ENCODE peak calls at places on chromosomes 3 and 15, in seven cellular contexts. S, D, Z, P, Q, L and N are unnamed samples.

GRCh38 chr3:141407043-141407442 is 38.7 kb downstream of the ZBTB38 start:
- DNase-seq in S (no peak), D (no peak), Z (no peak), P (no peak), Q (no peak), L (no peak), N (no peak)

GRCh38 chr15:46555547-46555946 is 920.7 kb downstream of the SQOR start:
- DNase-seq in S (no peak), D (no peak), Z (no peak), P (no peak), Q (peak), L (no peak), N (no peak)

GRCh38 chr3:13480340-13481318 is 523 bp downstream of the HDAC11 start:
- DNase-seq in S (no peak), D (no peak), Z (no peak), P (no peak), Q (no peak), L (no peak), N (no peak)

GRCh38 chr3:195906865-195907729 is 1.3 kb downstream of the TNK2 start:
- DNase-seq in S (no peak), D (no peak), Z (no peak), P (no peak), Q (no peak), L (peak), N (no peak)

GRCh38 chr15:26864664-26865191 is 2.1 kb upstream of the GABRA5 start:
- DNase-seq in S (no peak), D (peak), Z (peak), P (no peak), Q (no peak), L (no peak), N (no peak)

GRCh38 chr3:62445267-62445666 is 71.9 kb upstream of the FEZF2 start:
- DNase-seq in S (no peak), D (no peak), Z (no peak), P (no peak), Q (peak), L (peak), N (no peak)

GRCh38 chr3:159928692-159929091 is 59.9 kb upstream of the IL12A start:
- DNase-seq in S (no peak), D (no peak), Z (no peak), P (no peak), Q (no peak), L (no peak), N (no peak)

GRCh38 chr3:143562789-143563188 is 285.5 kb downstream of the SLC9A9 start:
- DNase-seq in S (no peak), D (no peak), Z (no peak), P (no peak), Q (no peak), L (no peak), N (no peak)

DNA sequence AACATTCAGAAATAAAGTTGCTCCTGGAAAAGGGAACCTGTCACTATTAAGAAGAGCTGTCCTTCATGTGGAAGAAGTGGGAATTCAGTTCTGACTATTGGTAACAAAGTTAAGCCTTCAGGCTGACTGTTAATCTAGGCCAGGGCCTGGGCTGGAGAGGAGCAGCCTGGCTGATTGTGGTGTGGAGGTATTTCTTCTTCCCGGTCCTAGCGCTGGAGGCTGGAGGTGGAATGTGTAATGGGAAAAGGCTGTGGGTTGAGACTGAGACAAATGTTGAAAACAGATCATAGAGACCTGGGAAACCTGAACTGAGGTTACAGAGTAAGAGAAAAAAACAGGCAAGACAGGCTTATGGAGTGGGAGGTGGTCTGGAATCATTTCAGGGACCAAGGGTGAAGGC is 23.8 kb upstream of the SH3BP5 start:
- DNase-seq in S (no peak), D (no peak), Z (no peak), P (no peak), Q (no peak), L (no peak), N (no peak)
- TF ChIP-seq YY1 in S (no peak), D (no peak), Z (no peak), P (no peak), Q (no peak), L (no peak), N (no peak)

GRCh38 chr15:62071711-62072308 is 5.0 kb downstream of the C2CD4A start:
- DNase-seq in S (no peak), D (peak), Z (peak), P (no peak), Q (peak), L (no peak), N (no peak)

GRCh38 chr15:62079594-62079993 is 12.8 kb downstream of the C2CD4A start:
- DNase-seq in S (no peak), D (no peak), Z (no peak), P (no peak), Q (no peak), L (no peak), N (no peak)

GRCh38 chr15:62075595-62076279 is 9.0 kb downstream of the C2CD4A start:
- DNase-seq in S (no peak), D (no peak), Z (no peak), P (no peak), Q (no peak), L (no peak), N (no peak)
- TF ChIP-seq YY1 in S (no peak), D (no peak), Z (no peak), P (no peak), Q (no peak), L (no peak), N (no peak)

GRCh38 chr3:182709306-182709705 is 84.0 kb upstream of the ATP11B start:
- DNase-seq in S (no peak), D (no peak), Z (no peak), P (no peak), Q (no peak), L (no peak), N (no peak)

GRCh38 chr3:182711853-182712252 is 81.5 kb upstream of the ATP11B start:
- DNase-seq in S (no peak), D (no peak), Z (no peak), P (no peak), Q (no peak), L (no peak), N (no peak)

GRCh38 chr3:182708810-182709209 is 84.5 kb upstream of the ATP11B start:
- DNase-seq in S (no peak), D (no peak), Z (no peak), P (no peak), Q (no peak), L (no peak), N (no peak)

GRCh38 chr3:182711261-182711683 is 82.0 kb upstream of the ATP11B start:
- DNase-seq in S (no peak), D (no peak), Z (no peak), P (no peak), Q (peak), L (no peak), N (no peak)

DNA sequence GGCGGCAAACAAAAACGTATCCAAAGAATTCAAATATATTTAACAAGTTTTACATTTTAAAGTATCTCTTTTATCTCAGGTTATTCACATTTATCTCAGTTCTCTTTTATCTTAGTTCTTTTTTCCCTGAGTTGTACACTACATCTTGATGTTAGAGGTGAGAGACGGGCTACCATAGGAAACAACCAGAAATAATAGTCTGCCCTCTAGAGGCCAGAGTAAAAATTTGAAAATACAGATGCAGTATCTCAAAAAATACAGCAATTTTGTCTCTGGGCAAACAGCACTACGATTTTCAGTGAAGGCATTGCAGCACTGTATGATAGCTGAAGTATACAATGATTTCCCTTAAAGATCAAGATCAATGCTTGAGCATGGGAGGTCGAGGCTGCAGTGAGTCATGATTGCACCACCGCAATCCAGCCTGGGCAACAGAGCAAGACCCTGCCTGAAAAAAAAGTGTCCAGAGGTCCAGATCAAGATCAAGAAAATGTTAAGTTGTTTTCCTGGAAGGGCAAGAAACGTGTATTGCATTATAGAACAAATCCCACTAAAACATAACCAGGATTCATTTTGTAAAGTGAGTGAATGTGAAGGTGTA is 82.6 kb upstream of the ATP11B start:
- DNase-seq in S (no peak), D (peak), Z (peak), P (no peak), Q (peak), L (no peak), N (peak)
- TF ChIP-seq YY1 in S (no peak), D (no peak), Z (no peak), P (no peak), Q (no peak), L (no peak), N (no peak)

GRCh38 chr3:29520764-29521163 is 239.9 kb downstream of the RBMS3 start:
- DNase-seq in S (no peak), D (no peak), Z (no peak), P (no peak), Q (no peak), L (no peak), N (no peak)
- TF ChIP-seq YY1 in S (no peak), D (no peak), Z (no peak), P (no peak), Q (no peak), L (no peak), N (no peak)

DNA sequence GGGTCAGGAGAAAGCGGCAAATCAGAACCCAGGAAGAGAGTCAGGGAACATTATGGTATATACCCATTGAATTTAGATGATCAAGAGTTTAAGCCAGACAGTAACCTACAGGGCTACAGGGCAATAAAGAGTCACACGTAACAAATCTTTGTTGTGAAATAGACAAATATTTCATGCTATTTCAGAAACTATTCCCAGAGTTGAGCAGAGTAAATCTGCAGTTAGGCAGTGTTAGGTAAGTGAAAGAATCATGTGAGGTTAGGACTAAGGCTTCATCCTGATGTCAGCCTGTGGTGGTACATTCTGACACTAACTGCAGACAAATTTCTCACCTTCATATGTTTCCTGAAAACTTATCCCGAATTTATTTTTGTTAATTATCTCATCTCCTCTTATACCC is 153.0 kb downstream of the UBE2E2 start:
- DNase-seq in S (no peak), D (no peak), Z (no peak), P (no peak), Q (no peak), L (no peak), N (no peak)
- TF ChIP-seq YY1 in S (no peak), D (no peak), Z (no peak), P (no peak), Q (no peak), L (no peak), N (no peak)

GRCh38 chr15:77967785-77968184 is 109.7 kb downstream of the TBC1D2B start:
- DNase-seq in S (no peak), D (no peak), Z (no peak), P (no peak), Q (no peak), L (no peak), N (no peak)
- TF ChIP-seq YY1 in S (no peak), D (no peak), Z (no peak), P (no peak), Q (no peak), L (no peak), N (no peak)

GRCh38 chr3:188792788-188793187 is 379.0 kb upstream of the TPRG1 start:
- DNase-seq in S (no peak), D (peak), Z (no peak), P (no peak), Q (peak), L (no peak), N (no peak)
- TF ChIP-seq YY1 in S (no peak), D (no peak), Z (no peak), P (no peak), Q (no peak), L (no peak), N (no peak)

DNA sequence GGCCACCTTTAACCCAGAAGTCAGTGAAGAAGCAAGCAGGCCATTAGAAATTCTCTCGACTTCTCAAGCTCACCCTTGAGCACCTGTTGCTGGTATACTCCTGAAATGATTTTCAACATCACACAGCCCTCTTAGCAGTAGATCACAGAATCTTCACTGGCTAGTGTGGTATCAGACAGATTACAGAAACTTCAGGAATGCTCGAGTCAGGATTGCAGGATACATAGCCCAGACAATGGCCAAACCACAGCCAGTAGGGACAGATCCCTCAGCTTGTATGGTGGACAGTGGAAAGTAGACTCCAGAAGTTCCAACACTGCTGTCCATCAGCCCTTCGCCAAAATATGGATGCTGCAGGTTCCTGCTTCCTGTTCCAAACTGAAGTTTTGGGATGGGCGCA is 4.5 kb upstream of the KLHL40 start:
- DNase-seq in S (no peak), D (no peak), Z (no peak), P (no peak), Q (no peak), L (no peak), N (no peak)
- TF ChIP-seq YY1 in S (no peak), D (no peak), Z (no peak), P (no peak), Q (no peak), L (no peak), N (no peak)

DNA sequence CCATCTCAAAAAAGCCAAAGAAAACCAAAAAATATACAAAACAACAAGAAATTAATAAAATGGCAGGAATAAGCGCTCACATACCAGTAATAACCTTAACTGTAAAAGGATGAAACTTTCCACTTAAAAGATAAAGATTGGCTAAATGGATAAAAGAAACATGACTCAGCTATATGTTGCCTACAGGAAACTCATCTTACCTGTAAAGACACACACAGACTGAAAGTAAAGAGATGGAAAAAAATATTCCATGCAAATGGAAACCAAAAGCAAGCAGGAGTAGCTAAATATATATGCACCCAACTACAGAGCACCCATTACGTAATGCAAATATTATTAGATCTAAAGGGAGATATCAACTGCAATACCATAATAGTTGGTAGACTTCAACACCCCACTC is 49.7 kb downstream of the ADAM10 start:
- DNase-seq in S (no peak), D (no peak), Z (no peak), P (no peak), Q (no peak), L (no peak), N (no peak)
- TF ChIP-seq YY1 in S (no peak), D (no peak), Z (no peak), P (no peak), Q (no peak), L (no peak), N (no peak)

GRCh38 chr3:87036671-87037070 is 45.7 kb upstream of the VGLL3 start:
- DNase-seq in S (no peak), D (no peak), Z (no peak), P (no peak), Q (no peak), L (no peak), N (no peak)
- TF ChIP-seq YY1 in S (no peak), D (no peak), Z (no peak), P (no peak), Q (no peak), L (no peak), N (no peak)